ENCODE peak calls at places on chromosome 19, in six cellular contexts. X, C, Q, H, B and T are unnamed samples.

GRCh38 chr19:21128901-21129698 is 12.7 kb upstream of the ZNF431 start:
- DNase-seq in H (no peak), B (no peak), C (no peak), X (no peak), Q (no peak), T (no peak)

GRCh38 chr19:29767039-29767735 is 44.6 kb upstream of the CCNE1 start:
- DNase-seq in C (no peak), X (no peak), H (no peak), B (no peak), Q (no peak), T (no peak)

GRCh38 chr19:5503598-5503997 is 48.4 kb downstream of the ZNRF4 start:
- DNase-seq in X (no peak), H (no peak), C (no peak), Q (no peak), B (no peak), T (no peak)

GRCh38 chr19:3985643-3986259 is 488 bp upstream of the EEF2 start:
- DNase-seq in Q (no peak), C (no peak), B (no peak), X (no peak), H (no peak), T (no peak)

GRCh38 chr19:42306646-42307045 is 4.2 kb upstream of the PAFAH1B3 start:
- DNase-seq in B (no peak), C (no peak), Q (peak; percentile 50), X (no peak), H (no peak), T (peak; percentile 10)

GRCh38 chr19:54345938-54346386 is 7.0 kb upstream of the LILRA4 start:
- DNase-seq in B (no peak), C (no peak), Q (no peak), H (no peak), X (no peak), T (no peak)

GRCh38 chr19:48868196-48868886 is at the start of gene PLEKHA4:
- DNase-seq in B (no peak), Q (peak; percentile 51), C (no peak), H (peak; percentile 50), X (peak; percentile 57), T (peak; percentile 61)

GRCh38 chr19:56603829-56604228 is 8.7 kb downstream of the ZNF71 start:
- DNase-seq in B (no peak), C (no peak), X (no peak), Q (no peak), H (no peak), T (no peak)

GRCh38 chr19:7904074-7905020 is 670 bp downstream of the MAP2K7 start:
- DNase-seq in Q (no peak), C (peak; percentile 45), H (no peak), X (no peak), B (no peak), T (peak; percentile 60)

GRCh38 chr19:40210919-40211318 is 7.3 kb downstream of the TTC9B start:
- DNase-seq in B (no peak), X (no peak), C (no peak), Q (peak; percentile 42), H (no peak), T (no peak)

GRCh38 chr19:2271516-2272103 is 10.4 kb downstream of the PEAK3 start:
- DNase-seq in C (peak; percentile 63), X (peak; percentile 71), Q (peak; percentile 20), B (no peak), H (peak; percentile 93), T (no peak)